ENCODE peak calls at places on chromosome 16, in four cellular contexts. L, F, U and O are unnamed samples.

GRCh38 chr16:82657239-82657638 is 30.5 kb downstream of the CDH13 start:
- DNase-seq in L (no peak), F (peak; percentile 79), U (no peak), O (no peak)

GRCh38 chr16:56980792-56981724 is 8.3 kb upstream of the NLRC5 start:
- DNase-seq in L (no peak), F (no peak), U (no peak), O (no peak)

GRCh38 chr16:65111306-65111705 is 10.6 kb downstream of the CDH11 start:
- DNase-seq in L (no peak), F (no peak), U (no peak), O (no peak)

GRCh38 chr16:70804729-70805169 is 3.8 kb upstream of the VAC14 start:
- DNase-seq in L (no peak), F (no peak), U (no peak), O (no peak)

GRCh38 chr16:19284207-19284606 is 1.3 kb upstream of the CLEC19A start:
- DNase-seq in L (peak; percentile 63), F (no peak), U (no peak), O (no peak)

GRCh38 chr16:23847938-23848337 is 12.2 kb downstream of the PRKCB start:
- DNase-seq in L (no peak), F (no peak), U (no peak), O (no peak)

GRCh38 chr16:78005881-78006280 is 16.5 kb upstream of the CLEC3A start:
- DNase-seq in L (peak; percentile 16), F (no peak), U (no peak), O (no peak)

GRCh38 chr16:16022683-16023064 is 73.3 kb downstream of the ABCC1 start:
- DNase-seq in L (no peak), F (no peak), U (no peak), O (no peak)

GRCh38 chr16:30185683-30186421 is 2.5 kb downstream of the CORO1A start:
- DNase-seq in L (no peak), F (no peak), U (peak; percentile 74), O (peak; percentile 75)

GRCh38 chr16:64012166-64012565 is 1109.7 kb downstream of the CDH11 start:
- DNase-seq in L (no peak), F (no peak), U (no peak), O (no peak)

GRCh38 chr16:13634921-13635320 is 285.0 kb upstream of the ERCC4 start:
- DNase-seq in L (no peak), F (no peak), U (no peak), O (no peak)

GRCh38 chr16:54577566-54578180 is 291.1 kb upstream of the IRX3 start:
- DNase-seq in L (no peak), F (no peak), U (no peak), O (no peak)

GRCh38 chr16:11913425-11914079 is 2.2 kb downstream of the GSPT1 start:
- DNase-seq in L (no peak), F (peak; percentile 41), U (no peak), O (no peak)

GRCh38 chr16:24999088-24999670 is 16.0 kb downstream of the ARHGAP17 start:
- DNase-seq in L (no peak), F (no peak), U (no peak), O (no peak)

GRCh38 chr16:23863511-23864422 is 28.0 kb downstream of the PRKCB start:
- DNase-seq in L (no peak), F (no peak), U (no peak), O (no peak)

GRCh38 chr16:55133654-55134053 is 190.3 kb upstream of the IRX6 start:
- DNase-seq in L (no peak), F (no peak), U (no peak), O (no peak)

GRCh38 chr16:69613283-69614154 is 47.8 kb downstream of the NFAT5 start:
- DNase-seq in L (no peak), F (peak; percentile 56), U (no peak), O (no peak)

GRCh38 chr16:3175157-3176153 is 12.5 kb upstream of the OR1F1 start:
- DNase-seq in L (peak; percentile 80), F (peak; percentile 53), U (peak; percentile 50), O (no peak)

GRCh38 chr16:87586201-87586782 is 16.0 kb upstream of the JPH3 start:
- DNase-seq in L (no peak), F (peak; percentile 10), U (no peak), O (no peak)

GRCh38 chr16:49058382-49058781 is 223.3 kb downstream of the CBLN1 start:
- DNase-seq in L (no peak), F (no peak), U (no peak), O (no peak)

GRCh38 chr16:11514283-11514682 is 72.4 kb downstream of the LITAF start:
- DNase-seq in L (no peak), F (no peak), U (no peak), O (no peak)

GRCh38 chr16:57102888-57103879 is 10.8 kb downstream of the CPNE2 start:
- DNase-seq in L (no peak), F (no peak), U (no peak), O (no peak)

GRCh38 chr16:20898938-20899502 is 1.1 kb downstream of the DCUN1D3 start:
- DNase-seq in L (no peak), F (peak; percentile 86), U (no peak), O (no peak)

GRCh38 chr16:84464116-84464515 is 40.3 kb downstream of the MEAK7 start:
- DNase-seq in L (no peak), F (no peak), U (peak; percentile 15), O (no peak)

GRCh38 chr16:53090591-53091507 is 36.1 kb downstream of the CHD9 start:
- DNase-seq in L (no peak), F (peak; percentile 98), U (peak; percentile 99), O (peak; percentile 48)

GRCh38 chr16:82067042-82067809 is 32.2 kb downstream of the HSD17B2 start:
- DNase-seq in L (no peak), F (peak; percentile 31), U (no peak), O (no peak)

GRCh38 chr16:46629331-46629843 is 8.2 kb upstream of the SHCBP1 start:
- DNase-seq in L (peak; percentile 59), F (peak; percentile 60), U (no peak), O (no peak)

GRCh38 chr16:58499615-58500328 is at the start of gene NDRG4:
- DNase-seq in L (peak; percentile 83), F (peak; percentile 87), U (peak; percentile 75), O (peak; percentile 69)
- TF ChIP-seq POLR2A in L (peak; percentile 71), F (peak; percentile 58), U (no peak), O (no peak)

DNA sequence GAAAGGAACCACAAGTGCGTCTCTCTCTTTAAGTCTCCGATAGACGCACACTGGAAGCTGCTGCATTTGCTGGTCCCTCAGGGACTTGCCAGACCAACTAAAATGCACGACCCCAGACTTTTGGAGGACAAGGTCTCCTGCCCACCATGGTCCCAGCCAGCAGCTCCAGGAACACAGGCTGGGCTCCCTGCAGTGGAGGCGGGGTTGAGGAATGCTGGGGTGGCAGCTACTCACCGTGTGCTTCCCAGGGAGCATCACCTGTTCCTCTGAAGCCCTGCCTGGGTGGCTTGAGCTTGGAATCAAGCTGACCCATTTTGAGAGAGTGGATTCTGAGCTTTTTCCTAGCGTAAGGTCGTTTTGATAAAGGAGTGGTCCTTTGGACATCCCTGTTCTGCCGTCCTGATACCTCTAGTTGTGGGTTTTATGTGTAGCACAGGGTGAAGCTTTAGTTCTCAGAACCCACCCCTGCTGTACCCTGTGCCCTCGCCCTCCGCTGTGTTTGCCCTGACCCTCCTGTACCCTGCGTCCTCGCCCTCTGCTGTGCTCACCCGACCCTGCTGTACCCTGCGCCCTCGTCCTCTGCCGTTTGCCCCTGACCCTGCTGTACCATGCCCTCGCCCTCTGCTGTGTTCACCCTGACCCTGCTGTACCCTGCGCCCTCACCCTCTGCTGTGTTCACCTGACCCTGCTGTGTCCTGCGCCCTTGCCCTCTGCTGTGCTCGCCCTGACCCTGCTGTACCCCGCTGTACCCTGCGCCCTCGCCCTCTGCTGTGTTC is 11.0 kb downstream of the ZNF276 start:
- DNase-seq in L (no peak), F (no peak), U (no peak), O (no peak)
- TF ChIP-seq POLR2A in L (no peak), F (no peak), U (no peak), O (no peak)

GRCh38 chr16:5071341-5071680 is 332 bp upstream of the ALG1 start:
- DNase-seq in L (no peak), F (no peak), U (no peak), O (no peak)

GRCh38 chr16:5070431-5071186 is 1.0 kb upstream of the ALG1 start:
- DNase-seq in L (no peak), F (no peak), U (peak; percentile 39), O (no peak)

GRCh38 chr16:5073279-5073629 is 1.6 kb downstream of the ALG1 start:
- DNase-seq in L (no peak), F (peak; percentile 79), U (no peak), O (no peak)

GRCh38 chr16:5072334-5073278 is 963 bp downstream of the ALG1 start:
- DNase-seq in L (no peak), F (no peak), U (peak; percentile 51), O (no peak)

DNA sequence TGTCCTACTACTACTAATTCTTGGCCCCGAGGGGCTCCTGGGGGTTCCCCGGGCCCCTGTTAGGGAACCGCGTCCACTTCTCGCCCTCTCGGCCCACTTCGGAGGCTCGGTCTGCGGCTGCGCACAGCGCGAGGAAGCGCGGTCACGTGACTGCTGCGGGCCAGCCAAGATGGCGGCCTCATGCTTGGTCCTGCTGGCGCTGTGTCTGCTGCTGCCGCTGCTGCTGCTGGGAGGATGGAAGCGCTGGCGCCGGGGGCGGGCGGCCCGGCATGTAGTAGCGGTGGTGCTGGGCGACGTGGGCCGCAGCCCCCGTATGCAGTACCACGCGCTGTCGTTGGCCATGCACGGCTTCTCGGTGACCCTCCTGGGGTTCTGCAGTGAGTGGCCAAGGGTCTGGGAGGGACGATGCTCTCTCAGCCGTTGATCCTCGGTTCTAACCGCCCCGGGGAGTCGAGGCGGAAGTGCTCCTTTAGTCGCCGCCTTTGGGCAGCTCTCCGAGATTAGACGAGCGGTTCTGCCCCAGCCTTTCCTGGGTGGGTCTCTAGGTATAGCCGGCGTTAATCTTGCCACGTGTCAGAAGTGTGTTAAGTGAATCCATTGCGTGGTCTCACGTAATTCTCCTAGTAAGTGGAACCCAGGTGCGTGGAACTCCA is at the start of gene ALG1:
- DNase-seq in L (peak; percentile 57), F (peak; percentile 82), U (peak; percentile 95), O (peak; percentile 92)
- TF ChIP-seq POLR2A in L (peak; percentile 84), F (peak; percentile 83), U (peak; percentile 59), O (peak; percentile 96)

GRCh38 chr16:88809068-88809675 is 2.6 kb downstream of the APRT start:
- DNase-seq in L (no peak), F (no peak), U (no peak), O (no peak)
- TF ChIP-seq POLR2A in L (no peak), F (no peak), U (no peak), O (peak; percentile 50)

GRCh38 chr16:66898207-66898606 is 17.9 kb downstream of the PDP2 start:
- DNase-seq in L (no peak), F (peak; percentile 77), U (no peak), O (no peak)
- TF ChIP-seq POLR2A in L (no peak), F (no peak), U (no peak), O (no peak)

GRCh38 chr16:79602615-79603014 is 2.1 kb upstream of the MAF start:
- DNase-seq in L (no peak), F (no peak), U (no peak), O (no peak)

GRCh38 chr16:79599837-79600635 is 501 bp downstream of the MAF start:
- DNase-seq in L (no peak), F (no peak), U (peak; percentile 82), O (no peak)

GRCh38 chr16:79601978-79602609 is 1.6 kb upstream of the MAF start:
- DNase-seq in L (no peak), F (peak; percentile 38), U (peak; percentile 87), O (no peak)

GRCh38 chr16:79600636-79601091 is at the start of gene MAF:
- DNase-seq in L (no peak), F (peak; percentile 24), U (peak; percentile 95), O (no peak)

GRCh38 chr16:79601092-79601977 is 798 bp upstream of the MAF start:
- DNase-seq in L (no peak), F (no peak), U (peak; percentile 83), O (no peak)
- TF ChIP-seq POLR2A in L (no peak), F (no peak), U (no peak), O (no peak)